ENCODE peak calls at places on chromosomes 3 and 15, in nine cellular contexts. Q is stomach, O is upper lobe of left lung, L is heart left ventricle, A is A549, H is IMR-90, N is HepG2, P is vagina, V is Peyer's patch. C is an unnamed sample. For H3K4me1, the result is how much of the 10 kb centered on the place peaks cover.

GRCh38 chr15:51649659-51650521 is 27.3 kb upstream of the DMXL2 start:
- DNase-seq in Q (no peak), O (no peak), L (no peak), A (peak), H (peak), N (peak), P (no peak), V (peak), C (no peak)

GRCh38 chr3:50649451-50649931 is 25.2 kb upstream of the DOCK3 start:
- DNase-seq in Q (no peak), O (no peak), L (peak), A (no peak), H (no peak), N (no peak), P (no peak), V (no peak), C (no peak)

GRCh38 chr15:63037996-63038720 is 4.4 kb upstream of the TPM1 start:
- DNase-seq in Q (no peak), O (no peak), L (no peak), A (no peak), H (no peak), N (no peak), P (no peak), V (no peak), C (no peak)

GRCh38 chr3:10180738-10181295 is 16.1 kb downstream of the IRAK2 start:
- DNase-seq in Q (no peak), O (no peak), L (no peak), A (no peak), H (no peak), N (no peak), P (no peak), V (no peak), C (no peak)

GRCh38 chr15:61157933-61158332 is 71.2 kb downstream of the RORA start:
- DNase-seq in Q (no peak), O (no peak), L (peak), A (no peak), H (no peak), N (no peak), P (no peak), V (peak), C (no peak)

GRCh38 chr3:161770532-161771386 is 274.2 kb downstream of the OTOL1 start:
- DNase-seq in Q (no peak), O (no peak), L (no peak), A (no peak), H (no peak), N (no peak), P (no peak), V (no peak), C (no peak)

GRCh38 chr3:31705726-31706125 is 173.0 kb downstream of the STT3B start:
- DNase-seq in Q (no peak), O (no peak), L (no peak), A (no peak), H (peak), N (no peak), P (no peak), V (no peak), C (no peak)

GRCh38 chr15:72953306-72953705 is 99.0 kb upstream of the NEO1 start:
- DNase-seq in Q (no peak), O (no peak), L (no peak), A (no peak), H (no peak), N (no peak), P (no peak), V (no peak), C (no peak)

GRCh38 chr3:122835590-122835989 is 40.7 kb downstream of the SLC49A4 start:
- DNase-seq in Q (no peak), O (no peak), L (no peak), A (no peak), H (no peak), N (no peak), P (no peak), V (no peak), C (no peak)

DNA sequence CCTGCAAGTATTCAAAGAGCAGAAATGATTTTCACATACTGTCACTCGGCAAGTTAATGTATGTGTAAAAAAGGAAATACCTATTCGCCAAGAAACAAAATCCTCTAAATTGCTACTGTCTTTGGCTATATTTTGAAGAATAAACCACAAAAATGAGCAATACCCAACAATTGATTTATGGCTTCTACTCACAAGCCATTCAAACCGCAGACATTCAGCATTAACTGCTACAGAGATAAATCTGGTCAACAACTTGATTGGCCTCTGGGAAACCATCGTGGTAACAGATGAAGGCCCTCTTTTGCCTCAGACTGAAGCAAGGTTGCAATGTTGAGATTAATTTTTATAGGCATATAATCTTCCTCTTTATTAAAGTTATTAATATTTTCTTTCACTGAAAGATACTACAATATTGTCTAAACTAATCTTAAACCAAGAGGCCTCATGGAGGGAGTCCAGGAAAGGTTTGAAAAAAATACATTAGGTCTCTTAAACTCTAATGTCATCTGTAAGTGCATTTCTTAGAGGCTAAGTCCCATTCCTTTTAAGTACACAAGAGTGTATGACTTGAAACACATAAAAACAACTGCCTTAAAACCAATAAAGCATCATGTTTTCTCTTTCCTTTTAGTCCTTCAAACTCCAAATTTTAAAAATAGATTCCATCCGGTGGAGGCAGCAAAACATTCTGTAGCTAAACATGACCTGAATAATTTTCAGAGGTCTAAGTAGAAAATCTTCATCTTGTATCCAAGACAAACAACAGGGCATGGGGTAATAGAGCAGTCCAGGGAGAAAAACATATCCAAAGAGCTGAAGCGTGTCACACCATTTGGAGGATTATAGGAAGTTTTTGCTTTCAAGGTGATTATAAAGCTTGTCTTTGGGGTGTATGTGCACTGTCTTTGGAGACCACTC is 162.4 kb upstream of the TGFBR2 start:
- DNase-seq in Q (no peak), O (no peak), L (no peak), A (no peak), H (no peak), N (no peak), P (no peak), V (no peak), C (no peak)
- TF ChIP-seq POLR2A in Q (no peak), O (no peak), L (no peak), A (no peak), H (no peak), N (no peak), P (no peak), V (no peak), C (no peak)

GRCh38 chr3:27643355-27643754 is 78.8 kb downstream of the EOMES start:
- DNase-seq in Q (no peak), O (no peak), L (no peak), A (no peak), H (peak), N (no peak), P (peak), V (no peak), C (no peak)

GRCh38 chr3:27642796-27643195 is 79.3 kb downstream of the EOMES start:
- DNase-seq in Q (no peak), O (no peak), L (no peak), A (no peak), H (no peak), N (no peak), P (peak), V (no peak), C (no peak)

GRCh38 chr3:27646891-27647290 is 75.2 kb downstream of the EOMES start:
- DNase-seq in Q (no peak), O (no peak), L (no peak), A (no peak), H (no peak), N (no peak), P (no peak), V (no peak), C (no peak)

GRCh38 chr3:27641888-27642601 is 80.1 kb downstream of the EOMES start:
- DNase-seq in Q (no peak), O (no peak), L (no peak), A (no peak), H (no peak), N (no peak), P (peak), V (peak), C (no peak)

GRCh38 chr3:27644936-27645335 is 77.2 kb downstream of the EOMES start:
- DNase-seq in Q (no peak), O (no peak), L (no peak), A (no peak), H (peak), N (no peak), P (peak), V (no peak), C (no peak)
- TF ChIP-seq CTCF in Q (no peak), O (no peak), L (no peak), A (no peak), H (no peak), N (no peak), P (no peak), V (no peak), C (no peak)

DNA sequence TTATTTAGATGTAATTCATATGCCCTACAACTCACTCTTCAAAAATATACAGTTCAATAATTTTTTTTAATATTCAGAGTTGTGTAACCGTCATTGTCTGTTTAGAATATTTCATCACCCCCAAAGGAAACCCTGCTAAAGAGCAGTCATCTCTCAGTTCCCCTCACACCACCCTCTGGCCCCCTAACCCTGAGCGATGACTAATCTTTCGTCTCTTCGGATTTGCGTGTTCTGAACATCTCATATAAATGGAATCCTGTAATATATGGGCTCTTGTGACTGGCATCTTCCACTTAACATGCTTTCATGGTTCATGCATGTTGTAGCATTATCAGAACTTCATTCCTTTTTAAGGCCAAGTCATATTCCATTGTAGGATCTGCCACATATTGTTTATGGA is 183.8 kb downstream of the ATG7 start:
- DNase-seq in Q (no peak), O (no peak), L (no peak), A (no peak), H (peak), N (no peak), P (no peak), V (no peak), C (no peak)
- H3K4me1 ChIP-seq in Q (under half), O (under half), L (under half), A (under half), H (under half), N (under half), P (under half), V (under half), C (under half)

GRCh38 chr3:20125289-20125688 is 60.7 kb downstream of the SGO1 start:
- DNase-seq in Q (no peak), O (no peak), L (no peak), A (no peak), H (no peak), N (no peak), P (no peak), V (no peak), C (no peak)
- TF ChIP-seq POLR2A in Q (no peak), O (no peak), L (no peak), A (no peak), H (no peak), N (no peak), P (no peak), V (no peak), C (no peak)

DNA sequence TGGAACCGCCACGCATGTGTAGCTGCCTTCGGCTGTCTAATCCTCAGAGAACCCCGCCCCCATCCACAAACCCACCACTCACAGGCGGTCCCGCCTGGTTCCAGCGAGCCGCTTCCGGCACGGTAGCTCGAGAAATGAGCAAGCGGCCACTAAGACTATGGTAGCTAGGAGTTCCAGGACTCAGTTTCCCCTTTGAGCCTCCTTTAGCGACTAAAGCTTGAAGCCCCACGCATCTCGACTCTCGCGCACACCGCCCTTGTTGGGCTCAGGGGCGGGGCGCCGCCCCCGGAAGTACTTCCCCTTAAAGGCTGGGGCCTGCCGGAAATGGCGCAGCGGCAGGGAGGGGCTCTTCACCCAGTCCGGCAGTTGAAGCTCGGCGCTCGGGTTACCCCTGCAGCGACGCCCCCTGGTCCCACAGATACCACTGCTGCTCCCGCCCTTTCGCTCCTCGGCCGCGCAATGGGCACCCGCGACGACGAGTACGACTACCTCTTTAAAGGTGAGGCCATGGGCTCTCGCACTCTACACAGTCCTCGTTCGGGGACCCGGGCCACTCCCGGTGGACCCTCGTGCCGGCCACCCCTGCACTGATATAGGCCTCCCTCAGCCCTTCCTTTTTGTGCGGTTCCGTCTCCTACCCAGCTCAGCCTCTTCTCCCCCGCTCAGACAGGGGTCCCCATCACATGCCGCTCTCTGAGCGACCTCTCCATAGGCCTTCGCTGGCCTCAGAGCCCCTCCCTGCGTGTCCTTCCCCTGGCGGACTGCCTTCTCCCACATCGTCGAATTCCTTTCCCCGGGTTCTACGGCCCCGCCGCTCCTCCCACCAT is at the start of gene RAB11A:
- DNase-seq in Q (peak), O (peak), L (peak), A (peak), H (peak), N (peak), P (peak), V (peak), C (peak)
- TF ChIP-seq CTCF in Q (no peak), O (peak), L (no peak), A (peak), H (peak), N (peak), P (no peak), V (peak), C (peak)

C was measured in spleen.